ENCODE peak calls at places on chromosome 6, in four cellular contexts. Y is A549, M is IMR-90, S is GM12878. C is an unnamed sample.

GRCh38 chr6:21826031-21826430 is 232.5 kb downstream of the SOX4 start:
- DNase-seq in Y (peak), M (peak), S (no peak), C (no peak)

GRCh38 chr6:106557837-106558236 is 71.5 kb downstream of the RTN4IP1 start:
- DNase-seq in Y (no peak), M (no peak), S (no peak), C (no peak)

GRCh38 chr6:144897441-144897921 is 612.3 kb downstream of the UTRN start:
- DNase-seq in Y (peak), M (peak), S (no peak), C (no peak)

GRCh38 chr6:107237992-107238660 is 122.8 kb upstream of the BEND3 start:
- DNase-seq in Y (no peak), M (peak), S (no peak), C (no peak)

GRCh38 chr6:129189266-129189665 is 306.3 kb downstream of the LAMA2 start:
- DNase-seq in Y (no peak), M (no peak), S (no peak), C (no peak)

GRCh38 chr6:163383912-163384311 is 30.6 kb upstream of the QKI start:
- DNase-seq in Y (no peak), M (peak), S (no peak), C (no peak)

GRCh38 chr6:111032493-111033140 is 50.8 kb downstream of the RPF2 start:
- DNase-seq in Y (no peak), M (peak), S (no peak), C (no peak)

GRCh38 chr6:118630067-118630466 is 21.3 kb downstream of the CEP85L start:
- DNase-seq in Y (no peak), M (no peak), S (no peak), C (peak)

GRCh38 chr6:136767583-136768307 is 24.5 kb downstream of the MAP3K5 start:
- DNase-seq in Y (no peak), M (no peak), S (no peak), C (no peak)

GRCh38 chr6:35583893-35584688 is 71.4 kb upstream of the TULP1 start:
- DNase-seq in Y (peak), M (peak), S (peak), C (peak)

GRCh38 chr6:148757944-148758343 is 11.1 kb downstream of the UST start:
- DNase-seq in Y (no peak), M (no peak), S (no peak), C (no peak)

GRCh38 chr6:159877256-159877808 is 13.5 kb upstream of the MAS1 start:
- DNase-seq in Y (no peak), M (no peak), S (no peak), C (no peak)

GRCh38 chr6:42446370-42446769 is 5.4 kb downstream of the TRERF1 start:
- DNase-seq in Y (no peak), M (no peak), S (no peak), C (no peak)

GRCh38 chr6:17831135-17831534 is 124.4 kb upstream of the NUP153 start:
- DNase-seq in Y (no peak), M (peak), S (no peak), C (no peak)
- TF ChIP-seq ELK1 in Y (no peak), M (no peak), S (no peak), C (no peak)

DNA sequence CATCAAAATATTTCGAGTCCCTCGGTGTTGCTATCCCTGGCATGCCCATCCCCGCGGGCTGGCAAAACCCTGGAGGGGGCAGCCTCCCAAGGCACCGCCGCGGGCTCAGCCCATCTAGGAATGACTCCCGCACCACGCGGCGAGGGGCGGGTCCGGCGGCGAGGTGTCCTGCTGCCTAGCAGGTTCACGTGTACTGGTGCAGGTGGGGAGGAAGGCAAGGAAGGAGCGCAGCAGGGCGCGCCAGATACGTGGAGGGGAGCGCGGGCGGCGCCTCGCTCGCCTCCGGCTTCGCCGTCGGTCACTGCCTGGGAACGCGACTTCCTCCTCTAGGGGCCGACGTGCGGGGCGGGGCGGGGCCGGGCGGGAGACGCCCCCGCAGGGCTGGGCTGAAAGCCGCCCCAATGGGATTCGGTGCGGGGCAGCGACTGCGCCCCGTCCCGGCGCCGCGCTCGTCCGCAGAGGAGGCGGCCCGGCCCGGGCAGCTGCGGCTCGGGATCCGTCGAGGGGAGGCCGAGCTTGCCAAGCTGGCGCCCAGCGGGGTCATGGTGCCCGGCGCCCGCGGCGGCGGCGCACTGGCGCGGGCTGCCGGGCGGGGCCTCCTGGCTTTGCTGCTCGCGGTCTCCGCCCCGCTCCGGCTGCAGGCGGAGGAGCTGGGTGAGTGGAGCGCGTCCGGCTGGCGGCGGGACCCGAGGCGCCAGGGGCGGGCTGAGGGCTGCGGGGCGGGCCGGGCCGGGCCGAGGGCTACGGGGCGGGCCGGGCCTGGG is at the start of gene DCBLD1:
- DNase-seq in Y (peak), M (peak), S (no peak), C (peak)
- TF ChIP-seq ELK1 in Y (no peak), M (no peak), S (no peak), C (no peak)

GRCh38 chr6:37812835-37813234 is 6.7 kb upstream of the ZFAND3 start:
- DNase-seq in Y (no peak), M (no peak), S (no peak), C (no peak)
- TF ChIP-seq ELK1 in Y (no peak), M (no peak), S (no peak), C (no peak)

GRCh38 chr6:26500102-26500501 is at the start of gene BTN1A1:
- DNase-seq in Y (no peak), M (no peak), S (no peak), C (no peak)
- TF ChIP-seq ELK1 in Y (no peak), M (no peak), S (no peak), C (no peak)